ENCODE peak calls at places on chromosomes 12 and 14, in eight cellular contexts. G is AG20443; F is iPS DF 19.7; R is AG04449; X is H9; H is omental fat pad; Z is naive thymus-derived CD4-positive, alpha-beta T cell; O is H7. S is an unnamed sample.

GRCh38 chr12:104521731-104522130 is 65.0 kb downstream of the CHST11 start:
- DNase-seq in R (no peak), X (no peak), G (peak; percentile 61), F (no peak), H (no peak), Z (no peak), O (no peak), S (no peak)

GRCh38 chr12:94427520-94428381 is 31.9 kb downstream of the CEP83 start:
- DNase-seq in G (peak; percentile 43), H (no peak), F (no peak), R (peak; percentile 52), Z (no peak), X (no peak), O (no peak), S (no peak)

GRCh38 chr14:89624500-89625156 is 207.6 kb upstream of the FOXN3 start:
- DNase-seq in Z (no peak), F (no peak), G (no peak), O (no peak), H (no peak), R (no peak), X (no peak), S (no peak)

GRCh38 chr14:99734406-99735051 is 50.4 kb downstream of the CYP46A1 start:
- DNase-seq in X (peak; percentile 27), O (no peak), R (no peak), H (no peak), G (no peak), F (no peak), Z (no peak), S (peak; percentile 44)

GRCh38 chr14:96693986-96694385 is 103.2 kb upstream of the VRK1 start:
- DNase-seq in F (no peak), G (no peak), X (no peak), O (no peak), R (no peak), H (no peak), Z (no peak), S (no peak)

GRCh38 chr12:131808744-131809371 is 19.3 kb upstream of the MMP17 start:
- DNase-seq in O (peak; percentile 67), Z (peak; percentile 33), R (no peak), X (no peak), H (no peak), F (no peak), G (peak; percentile 79), S (peak; percentile 61)

GRCh38 chr12:53327435-53328042 is 6.1 kb upstream of the AAAS start:
- DNase-seq in X (no peak), G (peak; percentile 30), Z (no peak), O (no peak), R (no peak), F (no peak), H (no peak), S (no peak)

GRCh38 chr12:12364787-12365441 is 8.0 kb downstream of the BORCS5 start:
- DNase-seq in R (no peak), G (no peak), Z (no peak), F (no peak), O (no peak), X (no peak), H (no peak), S (no peak)

GRCh38 chr14:54647378-54647777 is 80.5 kb downstream of the SAMD4A start:
- DNase-seq in F (no peak), G (no peak), Z (no peak), X (no peak), R (no peak), O (no peak), H (no peak), S (no peak)

GRCh38 chr14:46197856-46198255 is 453.7 kb downstream of the RPL10L start:
- DNase-seq in G (no peak), H (no peak), Z (no peak), O (no peak), X (no peak), F (no peak), R (no peak), S (no peak)

GRCh38 chr12:51082561-51083139 is 746 bp downstream of the CSRNP2 start:
- DNase-seq in F (peak; percentile 20), O (no peak), X (peak; percentile 64), H (no peak), G (peak; percentile 45), R (no peak), Z (peak; percentile 19), S (peak; percentile 51)

GRCh38 chr12:67630373-67631088 is 18.0 kb upstream of the DYRK2 start:
- DNase-seq in X (peak; percentile 81), Z (peak; percentile 96), F (peak; percentile 54), R (no peak), H (no peak), O (peak; percentile 42), G (no peak), S (peak; percentile 97)

GRCh38 chr14:47439953-47440352 is 235.5 kb downstream of the MDGA2 start:
- DNase-seq in X (peak; percentile 30), F (no peak), R (no peak), G (no peak), O (no peak), Z (no peak), H (no peak), S (no peak)

GRCh38 chr12:11753151-11753501 is 103.7 kb downstream of the ETV6 start:
- DNase-seq in H (no peak), O (no peak), X (peak; percentile 71), R (no peak), Z (no peak), F (no peak), G (no peak), S (peak; percentile 73)

GRCh38 chr14:99236386-99237133 is 35.4 kb downstream of the BCL11B start:
- DNase-seq in G (no peak), O (no peak), H (no peak), F (no peak), R (no peak), Z (no peak), X (no peak), S (no peak)

GRCh38 chr14:92387610-92388009 is 64.6 kb downstream of the SLC24A4 start:
- DNase-seq in O (no peak), G (no peak), H (no peak), X (no peak), F (no peak), R (no peak), Z (no peak), S (no peak)

GRCh38 chr12:95102916-95103671 is 29.7 kb upstream of the NR2C1 start:
- DNase-seq in F (no peak), O (no peak), H (no peak), R (no peak), Z (no peak), X (no peak), G (no peak), S (no peak)

GRCh38 chr12:108918206-108918605 is 38.3 kb downstream of the DAO start:
- DNase-seq in G (no peak), R (no peak), X (no peak), Z (no peak), O (no peak), F (no peak), H (no peak), S (no peak)

GRCh38 chr14:32010561-32011188 is 66.4 kb upstream of the ARHGAP5 start:
- DNase-seq in O (no peak), G (peak; percentile 60), H (no peak), F (no peak), R (no peak), X (no peak), Z (no peak), S (no peak)

GRCh38 chr12:40149673-40150260 is 43.9 kb upstream of the SLC2A13 start:
- DNase-seq in F (no peak), H (no peak), X (no peak), G (no peak), Z (no peak), R (no peak), O (no peak), S (no peak)

GRCh38 chr12:132925597-132926416 is 30.3 kb downstream of the ZNF605 start:
- DNase-seq in G (no peak), H (no peak), F (no peak), R (no peak), X (no peak), Z (no peak), O (no peak), S (no peak)

GRCh38 chr12:113369391-113369790 is 11.0 kb downstream of the PLBD2 start:
- DNase-seq in G (no peak), X (no peak), O (no peak), Z (no peak), R (no peak), F (no peak), H (no peak), S (no peak)